ENCODE peak calls at places on chromosome 5, in eight cellular contexts. One of them, this sample, is unnamed.

GRCh38 chr5:83471405-83472212 is at the start of gene VCAN:
- DNase-seq in neural crest cell: no peak
- DNase-seq in stimulated activated naive B cell treated with anti-CD40 and anti-IgM and Interleukin-4, amounts not matched to agents 10 μg/mL and 1 μg/mL and 100 μg/mL, for 72 hours: no peak
- DNase-seq in posterior cingulate gyrus: peak; percentile 3
- DNase-seq in Right ventricle myocardium superior: peak; percentile 84
- DNase-seq in cardiac fibroblast: peak; percentile 95
- DNase-seq in LoVo: no peak
- DNase-seq in OCI-LY7: no peak
- DNase-seq in this sample: no peak

GRCh38 chr5:142680605-142681259 is 5.2 kb downstream of the FGF1 start:
- DNase-seq in OCI-LY7: no peak
- DNase-seq in LoVo: peak; percentile 94
- DNase-seq in neural crest cell: no peak
- DNase-seq in stimulated activated naive B cell treated with anti-CD40 and anti-IgM and Interleukin-4, amounts not matched to agents 10 μg/mL and 1 μg/mL and 100 μg/mL, for 72 hours: no peak
- DNase-seq in posterior cingulate gyrus: no peak
- DNase-seq in cardiac fibroblast: peak; percentile 77
- DNase-seq in Right ventricle myocardium superior: no peak
- DNase-seq in this sample: no peak

GRCh38 chr5:6768590-6769230 is 55.5 kb downstream of the TENT4A start:
- DNase-seq in Right ventricle myocardium superior: no peak
- DNase-seq in neural crest cell: no peak
- DNase-seq in stimulated activated naive B cell treated with anti-CD40 and anti-IgM and Interleukin-4, amounts not matched to agents 10 μg/mL and 1 μg/mL and 100 μg/mL, for 72 hours: no peak
- DNase-seq in LoVo: no peak
- DNase-seq in cardiac fibroblast: no peak
- DNase-seq in OCI-LY7: no peak
- DNase-seq in posterior cingulate gyrus: no peak
- DNase-seq in this sample: no peak

GRCh38 chr5:7886849-7887460 is 18.0 kb downstream of the MTRR start:
- DNase-seq in OCI-LY7: peak; percentile 41
- DNase-seq in stimulated activated naive B cell treated with anti-CD40 and anti-IgM and Interleukin-4, amounts not matched to agents 10 μg/mL and 1 μg/mL and 100 μg/mL, for 72 hours: no peak
- DNase-seq in posterior cingulate gyrus: no peak
- DNase-seq in cardiac fibroblast: peak; percentile 77
- DNase-seq in LoVo: peak; percentile 41
- DNase-seq in Right ventricle myocardium superior: no peak
- DNase-seq in neural crest cell: no peak
- DNase-seq in this sample: no peak

GRCh38 chr5:156838966-156839365 is 11.1 kb upstream of the PPP1R2B start:
- DNase-seq in Right ventricle myocardium superior: no peak
- DNase-seq in neural crest cell: no peak
- DNase-seq in LoVo: no peak
- DNase-seq in OCI-LY7: no peak
- DNase-seq in stimulated activated naive B cell treated with anti-CD40 and anti-IgM and Interleukin-4, amounts not matched to agents 10 μg/mL and 1 μg/mL and 100 μg/mL, for 72 hours: no peak
- DNase-seq in cardiac fibroblast: no peak
- DNase-seq in posterior cingulate gyrus: no peak
- DNase-seq in this sample: no peak

GRCh38 chr5:177035982-177036381 is 13.5 kb downstream of the ZNF346 start:
- DNase-seq in LoVo: no peak
- DNase-seq in Right ventricle myocardium superior: no peak
- DNase-seq in OCI-LY7: no peak
- DNase-seq in stimulated activated naive B cell treated with anti-CD40 and anti-IgM and Interleukin-4, amounts not matched to agents 10 μg/mL and 1 μg/mL and 100 μg/mL, for 72 hours: no peak
- DNase-seq in neural crest cell: no peak
- DNase-seq in cardiac fibroblast: no peak
- DNase-seq in posterior cingulate gyrus: no peak
- DNase-seq in this sample: no peak

GRCh38 chr5:67319935-67320725 is 123.5 kb upstream of the CD180 start:
- DNase-seq in posterior cingulate gyrus: no peak
- DNase-seq in neural crest cell: no peak
- DNase-seq in OCI-LY7: no peak
- DNase-seq in Right ventricle myocardium superior: no peak
- DNase-seq in LoVo: no peak
- DNase-seq in cardiac fibroblast: peak; percentile 18
- DNase-seq in stimulated activated naive B cell treated with anti-CD40 and anti-IgM and Interleukin-4, amounts not matched to agents 10 μg/mL and 1 μg/mL and 100 μg/mL, for 72 hours: no peak
- DNase-seq in this sample: no peak

GRCh38 chr5:68419637-68420452 is 204.3 kb downstream of the PIK3R1 start:
- DNase-seq in posterior cingulate gyrus: no peak
- DNase-seq in cardiac fibroblast: peak; percentile 67
- DNase-seq in LoVo: peak; percentile 41
- DNase-seq in OCI-LY7: no peak
- DNase-seq in stimulated activated naive B cell treated with anti-CD40 and anti-IgM and Interleukin-4, amounts not matched to agents 10 μg/mL and 1 μg/mL and 100 μg/mL, for 72 hours: no peak
- DNase-seq in neural crest cell: no peak
- DNase-seq in Right ventricle myocardium superior: no peak
- DNase-seq in this sample: no peak

GRCh38 chr5:172713113-172713808 is 57.7 kb downstream of the DUSP1 start:
- DNase-seq in stimulated activated naive B cell treated with anti-CD40 and anti-IgM and Interleukin-4, amounts not matched to agents 10 μg/mL and 1 μg/mL and 100 μg/mL, for 72 hours: peak; percentile 44
- DNase-seq in cardiac fibroblast: peak; percentile 46
- DNase-seq in Right ventricle myocardium superior: peak; percentile 77
- DNase-seq in LoVo: peak; percentile 34
- DNase-seq in OCI-LY7: peak; percentile 54
- DNase-seq in posterior cingulate gyrus: peak; percentile 80
- DNase-seq in neural crest cell: peak; percentile 84
- DNase-seq in this sample: no peak

This sample was measured in GM12864.